ENCODE peak calls at places on chromosomes 13 and 19, in seven cellular contexts. One of them, this sample, is unnamed.

GRCh38 chr19:31074751-31075150 is 274.5 kb downstream of the TSHZ3 start:
- DNase-seq in NCI-H1436: no peak
- DNase-seq in CD4-positive, alpha-beta T cell: no peak
- DNase-seq in activated naive CD8-positive, alpha-beta T cell treated with anti-CD3 and anti-CD28 coated beads for 36 hours: no peak
- DNase-seq in RPMI7951: no peak
- DNase-seq in NCI-H774: no peak
- DNase-seq in non-pigmented ciliary epithelial cell: no peak
- DNase-seq in this sample: no peak

GRCh38 chr19:47674548-47674947 is 38.7 kb upstream of the EHD2 start:
- DNase-seq in NCI-H1436: no peak
- DNase-seq in CD4-positive, alpha-beta T cell: no peak
- DNase-seq in activated naive CD8-positive, alpha-beta T cell treated with anti-CD3 and anti-CD28 coated beads for 36 hours: no peak
- DNase-seq in RPMI7951: no peak
- DNase-seq in NCI-H774: no peak
- DNase-seq in non-pigmented ciliary epithelial cell: no peak
- DNase-seq in this sample: no peak

GRCh38 chr13:31885994-31886393 is 145.6 kb upstream of the FRY start:
- DNase-seq in NCI-H1436: no peak
- DNase-seq in CD4-positive, alpha-beta T cell: no peak
- DNase-seq in activated naive CD8-positive, alpha-beta T cell treated with anti-CD3 and anti-CD28 coated beads for 36 hours: no peak
- DNase-seq in RPMI7951: peak
- DNase-seq in NCI-H774: no peak
- DNase-seq in non-pigmented ciliary epithelial cell: no peak
- DNase-seq in this sample: no peak

GRCh38 chr13:20193924-20194631 is 1.3 kb upstream of the GJB2 start:
- DNase-seq in NCI-H1436: no peak
- DNase-seq in CD4-positive, alpha-beta T cell: no peak
- DNase-seq in activated naive CD8-positive, alpha-beta T cell treated with anti-CD3 and anti-CD28 coated beads for 36 hours: peak
- DNase-seq in RPMI7951: no peak
- DNase-seq in NCI-H774: no peak
- DNase-seq in non-pigmented ciliary epithelial cell: no peak
- DNase-seq in this sample: no peak

GRCh38 chr19:51811344-51811743 is 16.4 kb downstream of the FPR3 start:
- DNase-seq in NCI-H1436: no peak
- DNase-seq in CD4-positive, alpha-beta T cell: no peak
- DNase-seq in activated naive CD8-positive, alpha-beta T cell treated with anti-CD3 and anti-CD28 coated beads for 36 hours: no peak
- DNase-seq in RPMI7951: no peak
- DNase-seq in NCI-H774: no peak
- DNase-seq in non-pigmented ciliary epithelial cell: no peak
- DNase-seq in this sample: no peak

GRCh38 chr19:15374105-15374651 is 5.4 kb downstream of the AKAP8 start:
- DNase-seq in NCI-H1436: no peak
- DNase-seq in CD4-positive, alpha-beta T cell: no peak
- DNase-seq in activated naive CD8-positive, alpha-beta T cell treated with anti-CD3 and anti-CD28 coated beads for 36 hours: no peak
- DNase-seq in RPMI7951: no peak
- DNase-seq in NCI-H774: no peak
- DNase-seq in non-pigmented ciliary epithelial cell: no peak
- DNase-seq in this sample: no peak

GRCh38 chr19:44754743-44755066 is 6.2 kb downstream of the BCL3 start:
- DNase-seq in NCI-H1436: no peak
- DNase-seq in CD4-positive, alpha-beta T cell: no peak
- DNase-seq in activated naive CD8-positive, alpha-beta T cell treated with anti-CD3 and anti-CD28 coated beads for 36 hours: no peak
- DNase-seq in RPMI7951: no peak
- DNase-seq in NCI-H774: no peak
- DNase-seq in non-pigmented ciliary epithelial cell: no peak
- DNase-seq in this sample: no peak

GRCh38 chr19:19835560-19836038 is 14.0 kb upstream of the ZNF506 start:
- DNase-seq in NCI-H1436: no peak
- DNase-seq in CD4-positive, alpha-beta T cell: no peak
- DNase-seq in activated naive CD8-positive, alpha-beta T cell treated with anti-CD3 and anti-CD28 coated beads for 36 hours: no peak
- DNase-seq in RPMI7951: no peak
- DNase-seq in NCI-H774: no peak
- DNase-seq in non-pigmented ciliary epithelial cell: no peak
- DNase-seq in this sample: no peak

GRCh38 chr19:33954686-33955085 is 158.0 kb downstream of the KCTD15 start:
- DNase-seq in NCI-H1436: no peak
- DNase-seq in CD4-positive, alpha-beta T cell: no peak
- DNase-seq in activated naive CD8-positive, alpha-beta T cell treated with anti-CD3 and anti-CD28 coated beads for 36 hours: no peak
- DNase-seq in RPMI7951: no peak
- DNase-seq in NCI-H774: no peak
- DNase-seq in non-pigmented ciliary epithelial cell: no peak
- DNase-seq in this sample: no peak

GRCh38 chr13:113935081-113935511 is 38.8 kb downstream of the C13orf46 start:
- DNase-seq in NCI-H1436: no peak
- DNase-seq in CD4-positive, alpha-beta T cell: no peak
- DNase-seq in activated naive CD8-positive, alpha-beta T cell treated with anti-CD3 and anti-CD28 coated beads for 36 hours: no peak
- DNase-seq in RPMI7951: no peak
- DNase-seq in NCI-H774: no peak
- DNase-seq in non-pigmented ciliary epithelial cell: no peak
- DNase-seq in this sample: no peak

GRCh38 chr19:36097036-36097435 is 13.9 kb upstream of the OVOL3 start:
- DNase-seq in NCI-H1436: no peak
- DNase-seq in CD4-positive, alpha-beta T cell: no peak
- DNase-seq in activated naive CD8-positive, alpha-beta T cell treated with anti-CD3 and anti-CD28 coated beads for 36 hours: no peak
- DNase-seq in RPMI7951: no peak
- DNase-seq in NCI-H774: no peak
- DNase-seq in non-pigmented ciliary epithelial cell: no peak
- DNase-seq in this sample: no peak

GRCh38 chr19:16754207-16754806 is 34.7 kb downstream of the NWD1 start:
- DNase-seq in NCI-H1436: no peak
- DNase-seq in CD4-positive, alpha-beta T cell: no peak
- DNase-seq in activated naive CD8-positive, alpha-beta T cell treated with anti-CD3 and anti-CD28 coated beads for 36 hours: no peak
- DNase-seq in RPMI7951: no peak
- DNase-seq in NCI-H774: no peak
- DNase-seq in non-pigmented ciliary epithelial cell: no peak
- DNase-seq in this sample: no peak

GRCh38 chr19:1847684-1848398 is 442 bp downstream of the REXO1 start:
- DNase-seq in NCI-H1436: no peak
- DNase-seq in CD4-positive, alpha-beta T cell: no peak
- DNase-seq in activated naive CD8-positive, alpha-beta T cell treated with anti-CD3 and anti-CD28 coated beads for 36 hours: peak
- DNase-seq in RPMI7951: peak
- DNase-seq in NCI-H774: no peak
- DNase-seq in non-pigmented ciliary epithelial cell: no peak
- DNase-seq in this sample: no peak

GRCh38 chr19:49592486-49593232 is 1.7 kb downstream of the PRR12 start:
- DNase-seq in NCI-H1436: peak
- DNase-seq in CD4-positive, alpha-beta T cell: no peak
- DNase-seq in activated naive CD8-positive, alpha-beta T cell treated with anti-CD3 and anti-CD28 coated beads for 36 hours: peak
- DNase-seq in RPMI7951: peak
- DNase-seq in NCI-H774: peak
- DNase-seq in non-pigmented ciliary epithelial cell: no peak
- DNase-seq in this sample: no peak

GRCh38 chr19:56622374-56622773 is 20.6 kb upstream of the SMIM17 start:
- DNase-seq in NCI-H1436: no peak
- DNase-seq in CD4-positive, alpha-beta T cell: no peak
- DNase-seq in activated naive CD8-positive, alpha-beta T cell treated with anti-CD3 and anti-CD28 coated beads for 36 hours: no peak
- DNase-seq in RPMI7951: no peak
- DNase-seq in NCI-H774: no peak
- DNase-seq in non-pigmented ciliary epithelial cell: no peak
- DNase-seq in this sample: no peak

GRCh38 chr13:23182142-23182541 is 1.4 kb downstream of the SGCG start:
- DNase-seq in NCI-H1436: no peak
- DNase-seq in CD4-positive, alpha-beta T cell: no peak
- DNase-seq in activated naive CD8-positive, alpha-beta T cell treated with anti-CD3 and anti-CD28 coated beads for 36 hours: no peak
- DNase-seq in RPMI7951: no peak
- DNase-seq in NCI-H774: no peak
- DNase-seq in non-pigmented ciliary epithelial cell: no peak
- DNase-seq in this sample: no peak

GRCh38 chr19:1470864-1471513 is 8.0 kb downstream of the C19orf25 start:
- DNase-seq in NCI-H1436: no peak
- DNase-seq in CD4-positive, alpha-beta T cell: no peak
- DNase-seq in activated naive CD8-positive, alpha-beta T cell treated with anti-CD3 and anti-CD28 coated beads for 36 hours: no peak
- DNase-seq in RPMI7951: peak
- DNase-seq in NCI-H774: peak
- DNase-seq in non-pigmented ciliary epithelial cell: no peak
- DNase-seq in this sample: no peak

GRCh38 chr19:55090564-55090963 is 14.9 kb downstream of the EPS8L1 start:
- DNase-seq in NCI-H1436: no peak
- DNase-seq in CD4-positive, alpha-beta T cell: no peak
- DNase-seq in activated naive CD8-positive, alpha-beta T cell treated with anti-CD3 and anti-CD28 coated beads for 36 hours: no peak
- DNase-seq in RPMI7951: no peak
- DNase-seq in NCI-H774: no peak
- DNase-seq in non-pigmented ciliary epithelial cell: no peak
- DNase-seq in this sample: no peak

GRCh38 chr19:33379151-33379829 is 5.8 kb downstream of the CEBPG start:
- DNase-seq in NCI-H1436: no peak
- DNase-seq in CD4-positive, alpha-beta T cell: no peak
- DNase-seq in activated naive CD8-positive, alpha-beta T cell treated with anti-CD3 and anti-CD28 coated beads for 36 hours: no peak
- DNase-seq in RPMI7951: no peak
- DNase-seq in NCI-H774: no peak
- DNase-seq in non-pigmented ciliary epithelial cell: no peak
- DNase-seq in this sample: no peak

GRCh38 chr19:1513492-1514294 is 874 bp upstream of the ADAMTSL5 start:
- DNase-seq in NCI-H1436: no peak
- DNase-seq in CD4-positive, alpha-beta T cell: peak
- DNase-seq in activated naive CD8-positive, alpha-beta T cell treated with anti-CD3 and anti-CD28 coated beads for 36 hours: peak
- DNase-seq in RPMI7951: peak
- DNase-seq in NCI-H774: peak
- DNase-seq in non-pigmented ciliary epithelial cell: peak
- DNase-seq in this sample: peak

GRCh38 chr13:71320452-71320851 is 546.6 kb downstream of the DACH1 start:
- DNase-seq in NCI-H1436: peak
- DNase-seq in CD4-positive, alpha-beta T cell: no peak
- DNase-seq in activated naive CD8-positive, alpha-beta T cell treated with anti-CD3 and anti-CD28 coated beads for 36 hours: no peak
- DNase-seq in RPMI7951: peak
- DNase-seq in NCI-H774: no peak
- DNase-seq in non-pigmented ciliary epithelial cell: no peak
- DNase-seq in this sample: no peak

GRCh38 chr13:21330126-21330861 is 128.8 kb downstream of the ZDHHC20 start:
- DNase-seq in NCI-H1436: no peak
- DNase-seq in CD4-positive, alpha-beta T cell: no peak
- DNase-seq in activated naive CD8-positive, alpha-beta T cell treated with anti-CD3 and anti-CD28 coated beads for 36 hours: no peak
- DNase-seq in RPMI7951: no peak
- DNase-seq in NCI-H774: no peak
- DNase-seq in non-pigmented ciliary epithelial cell: no peak
- DNase-seq in this sample: no peak

GRCh38 chr13:51000576-51001260 is 91.1 kb downstream of the RNASEH2B start:
- DNase-seq in NCI-H1436: peak
- DNase-seq in CD4-positive, alpha-beta T cell: no peak
- DNase-seq in activated naive CD8-positive, alpha-beta T cell treated with anti-CD3 and anti-CD28 coated beads for 36 hours: no peak
- DNase-seq in RPMI7951: peak
- DNase-seq in NCI-H774: peak
- DNase-seq in non-pigmented ciliary epithelial cell: peak
- DNase-seq in this sample: no peak

GRCh38 chr13:60369242-60369641 is 27.8 kb upstream of the TDRD3 start:
- DNase-seq in NCI-H1436: no peak
- DNase-seq in CD4-positive, alpha-beta T cell: no peak
- DNase-seq in activated naive CD8-positive, alpha-beta T cell treated with anti-CD3 and anti-CD28 coated beads for 36 hours: no peak
- DNase-seq in RPMI7951: no peak
- DNase-seq in NCI-H774: no peak
- DNase-seq in non-pigmented ciliary epithelial cell: no peak
- DNase-seq in this sample: no peak

This sample was measured in effector CD8-positive, alpha-beta T cell.